ENCODE peak calls at places on chromosomes 12 and 14, in eight cellular contexts. One of them, this sample, is unnamed.
A peak's percentile ranks its signal among the peaks of the same experiment; 100 is the strongest.

GRCh38 chr14:105484069-105484996 is 2.4 kb upstream of the CRIP1 start:
- DNase-seq in iris pigment epithelial cell: no peak
- DNase-seq in EH: peak; percentile 51
- DNase-seq in kidney glomerular epithelial cell: no peak
- DNase-seq in ELR: peak; percentile 24
- DNase-seq in nucleus accumbens: no peak
- DNase-seq in NCI-H2171: no peak
- DNase-seq in activated CD8-positive, alpha-beta memory T cell treated with anti-CD3 and anti-CD28 coated beads, Interleukin-2, amount 10 ng/mL, durations not matched to agents 7 days and 5 days: peak; percentile 50
- DNase-seq in this sample: no peak

GRCh38 chr14:39452680-39453079 is 20.4 kb upstream of the FBXO33 start:
- DNase-seq in activated CD8-positive, alpha-beta memory T cell treated with anti-CD3 and anti-CD28 coated beads, Interleukin-2, amount 10 ng/mL, durations not matched to agents 7 days and 5 days: no peak
- DNase-seq in nucleus accumbens: no peak
- DNase-seq in kidney glomerular epithelial cell: no peak
- DNase-seq in EH: no peak
- DNase-seq in ELR: no peak
- DNase-seq in iris pigment epithelial cell: no peak
- DNase-seq in NCI-H2171: no peak
- DNase-seq in this sample: no peak

GRCh38 chr14:105195533-105196227 is 14.6 kb upstream of the NUDT14 start:
- DNase-seq in EH: no peak
- DNase-seq in nucleus accumbens: no peak
- DNase-seq in NCI-H2171: no peak
- DNase-seq in activated CD8-positive, alpha-beta memory T cell treated with anti-CD3 and anti-CD28 coated beads, Interleukin-2, amount 10 ng/mL, durations not matched to agents 7 days and 5 days: no peak
- DNase-seq in iris pigment epithelial cell: peak; percentile 17
- DNase-seq in ELR: no peak
- DNase-seq in kidney glomerular epithelial cell: no peak
- DNase-seq in this sample: no peak

GRCh38 chr12:51865470-51865745 is 16.9 kb upstream of the FIGNL2 start:
- DNase-seq in iris pigment epithelial cell: no peak
- DNase-seq in ELR: no peak
- DNase-seq in activated CD8-positive, alpha-beta memory T cell treated with anti-CD3 and anti-CD28 coated beads, Interleukin-2, amount 10 ng/mL, durations not matched to agents 7 days and 5 days: no peak
- DNase-seq in nucleus accumbens: no peak
- DNase-seq in kidney glomerular epithelial cell: no peak
- DNase-seq in NCI-H2171: no peak
- DNase-seq in EH: no peak
- DNase-seq in this sample: no peak

GRCh38 chr14:68856572-68856971 is 63.7 kb upstream of the ZFP36L1 start:
- DNase-seq in kidney glomerular epithelial cell: no peak
- DNase-seq in nucleus accumbens: no peak
- DNase-seq in NCI-H2171: no peak
- DNase-seq in activated CD8-positive, alpha-beta memory T cell treated with anti-CD3 and anti-CD28 coated beads, Interleukin-2, amount 10 ng/mL, durations not matched to agents 7 days and 5 days: peak; percentile 12
- DNase-seq in iris pigment epithelial cell: no peak
- DNase-seq in ELR: no peak
- DNase-seq in EH: peak; percentile 20
- DNase-seq in this sample: no peak

GRCh38 chr12:7108928-7109920 is at the start of gene C1RL:
- DNase-seq in activated CD8-positive, alpha-beta memory T cell treated with anti-CD3 and anti-CD28 coated beads, Interleukin-2, amount 10 ng/mL, durations not matched to agents 7 days and 5 days: peak; percentile 87
- DNase-seq in kidney glomerular epithelial cell: peak; percentile 87
- DNase-seq in iris pigment epithelial cell: peak; percentile 82
- DNase-seq in ELR: peak; percentile 86
- DNase-seq in EH: peak; percentile 86
- DNase-seq in NCI-H2171: peak; percentile 94
- DNase-seq in nucleus accumbens: peak; percentile 38
- DNase-seq in this sample: peak; percentile 57

GRCh38 chr12:65408448-65408847 is 130.0 kb downstream of the MSRB3 start:
- DNase-seq in iris pigment epithelial cell: no peak
- DNase-seq in activated CD8-positive, alpha-beta memory T cell treated with anti-CD3 and anti-CD28 coated beads, Interleukin-2, amount 10 ng/mL, durations not matched to agents 7 days and 5 days: no peak
- DNase-seq in ELR: no peak
- DNase-seq in kidney glomerular epithelial cell: no peak
- DNase-seq in EH: no peak
- DNase-seq in NCI-H2171: no peak
- DNase-seq in nucleus accumbens: no peak
- DNase-seq in this sample: no peak

GRCh38 chr12:115767921-115768320 is 509.6 kb downstream of the MED13L start:
- DNase-seq in iris pigment epithelial cell: no peak
- DNase-seq in ELR: no peak
- DNase-seq in NCI-H2171: no peak
- DNase-seq in EH: no peak
- DNase-seq in kidney glomerular epithelial cell: no peak
- DNase-seq in activated CD8-positive, alpha-beta memory T cell treated with anti-CD3 and anti-CD28 coated beads, Interleukin-2, amount 10 ng/mL, durations not matched to agents 7 days and 5 days: no peak
- DNase-seq in nucleus accumbens: no peak
- DNase-seq in this sample: no peak

GRCh38 chr12:8054821-8055220 is 11.3 kb downstream of the C3AR1 start:
- DNase-seq in ELR: no peak
- DNase-seq in kidney glomerular epithelial cell: no peak
- DNase-seq in iris pigment epithelial cell: no peak
- DNase-seq in nucleus accumbens: no peak
- DNase-seq in activated CD8-positive, alpha-beta memory T cell treated with anti-CD3 and anti-CD28 coated beads, Interleukin-2, amount 10 ng/mL, durations not matched to agents 7 days and 5 days: no peak
- DNase-seq in EH: no peak
- DNase-seq in NCI-H2171: no peak
- DNase-seq in this sample: no peak

GRCh38 chr14:103624860-103625259 is 4.2 kb upstream of the KLC1 start:
- DNase-seq in EH: peak; percentile 87
- DNase-seq in ELR: peak; percentile 97
- DNase-seq in kidney glomerular epithelial cell: peak; percentile 21
- DNase-seq in activated CD8-positive, alpha-beta memory T cell treated with anti-CD3 and anti-CD28 coated beads, Interleukin-2, amount 10 ng/mL, durations not matched to agents 7 days and 5 days: no peak
- DNase-seq in iris pigment epithelial cell: peak; percentile 51
- DNase-seq in nucleus accumbens: no peak
- DNase-seq in NCI-H2171: no peak
- DNase-seq in this sample: no peak

GRCh38 chr14:49745191-49745590 is 22.8 kb upstream of the KLHDC2 start:
- DNase-seq in NCI-H2171: no peak
- DNase-seq in ELR: no peak
- DNase-seq in EH: no peak
- DNase-seq in activated CD8-positive, alpha-beta memory T cell treated with anti-CD3 and anti-CD28 coated beads, Interleukin-2, amount 10 ng/mL, durations not matched to agents 7 days and 5 days: no peak
- DNase-seq in kidney glomerular epithelial cell: no peak
- DNase-seq in iris pigment epithelial cell: no peak
- DNase-seq in nucleus accumbens: no peak
- DNase-seq in this sample: no peak

GRCh38 chr14:68014771-68015170 is 195.2 kb downstream of the RAD51B start:
- DNase-seq in nucleus accumbens: no peak
- DNase-seq in kidney glomerular epithelial cell: no peak
- DNase-seq in iris pigment epithelial cell: no peak
- DNase-seq in NCI-H2171: no peak
- DNase-seq in EH: no peak
- DNase-seq in activated CD8-positive, alpha-beta memory T cell treated with anti-CD3 and anti-CD28 coated beads, Interleukin-2, amount 10 ng/mL, durations not matched to agents 7 days and 5 days: no peak
- DNase-seq in ELR: no peak
- DNase-seq in this sample: no peak

GRCh38 chr12:67772276-67773169 is 124.0 kb downstream of the DYRK2 start:
- DNase-seq in iris pigment epithelial cell: peak; percentile 74
- DNase-seq in NCI-H2171: peak; percentile 86
- DNase-seq in EH: peak; percentile 88
- DNase-seq in activated CD8-positive, alpha-beta memory T cell treated with anti-CD3 and anti-CD28 coated beads, Interleukin-2, amount 10 ng/mL, durations not matched to agents 7 days and 5 days: no peak
- DNase-seq in kidney glomerular epithelial cell: peak; percentile 50
- DNase-seq in nucleus accumbens: peak; percentile 3
- DNase-seq in ELR: no peak
- DNase-seq in this sample: peak; percentile 12

GRCh38 chr12:19222566-19222965 is 93.0 kb downstream of the PLEKHA5 start:
- DNase-seq in NCI-H2171: no peak
- DNase-seq in EH: peak; percentile 27
- DNase-seq in activated CD8-positive, alpha-beta memory T cell treated with anti-CD3 and anti-CD28 coated beads, Interleukin-2, amount 10 ng/mL, durations not matched to agents 7 days and 5 days: no peak
- DNase-seq in nucleus accumbens: no peak
- DNase-seq in ELR: no peak
- DNase-seq in iris pigment epithelial cell: peak; percentile 34
- DNase-seq in kidney glomerular epithelial cell: peak; percentile 77
- DNase-seq in this sample: no peak

GRCh38 chr12:96170762-96171161 is 23.4 kb upstream of the ELK3 start:
- DNase-seq in EH: no peak
- DNase-seq in activated CD8-positive, alpha-beta memory T cell treated with anti-CD3 and anti-CD28 coated beads, Interleukin-2, amount 10 ng/mL, durations not matched to agents 7 days and 5 days: no peak
- DNase-seq in iris pigment epithelial cell: no peak
- DNase-seq in kidney glomerular epithelial cell: no peak
- DNase-seq in nucleus accumbens: no peak
- DNase-seq in NCI-H2171: no peak
- DNase-seq in ELR: no peak
- DNase-seq in this sample: no peak

GRCh38 chr12:21939435-21939834 is 1.8 kb downstream of the ABCC9 start:
- DNase-seq in EH: no peak
- DNase-seq in activated CD8-positive, alpha-beta memory T cell treated with anti-CD3 and anti-CD28 coated beads, Interleukin-2, amount 10 ng/mL, durations not matched to agents 7 days and 5 days: no peak
- DNase-seq in ELR: no peak
- DNase-seq in nucleus accumbens: no peak
- DNase-seq in NCI-H2171: peak; percentile 71
- DNase-seq in kidney glomerular epithelial cell: no peak
- DNase-seq in iris pigment epithelial cell: no peak
- DNase-seq in this sample: no peak

GRCh38 chr12:21780786-21781185 is 6.3 kb upstream of the KCNJ8 start:
- DNase-seq in NCI-H2171: no peak
- DNase-seq in kidney glomerular epithelial cell: no peak
- DNase-seq in activated CD8-positive, alpha-beta memory T cell treated with anti-CD3 and anti-CD28 coated beads, Interleukin-2, amount 10 ng/mL, durations not matched to agents 7 days and 5 days: no peak
- DNase-seq in iris pigment epithelial cell: no peak
- DNase-seq in EH: no peak
- DNase-seq in ELR: no peak
- DNase-seq in nucleus accumbens: no peak
- DNase-seq in this sample: no peak

GRCh38 chr12:117143008-117143532 is 43.9 kb upstream of the TESC start:
- DNase-seq in EH: no peak
- DNase-seq in activated CD8-positive, alpha-beta memory T cell treated with anti-CD3 and anti-CD28 coated beads, Interleukin-2, amount 10 ng/mL, durations not matched to agents 7 days and 5 days: no peak
- DNase-seq in NCI-H2171: no peak
- DNase-seq in ELR: no peak
- DNase-seq in iris pigment epithelial cell: peak; percentile 77
- DNase-seq in nucleus accumbens: no peak
- DNase-seq in kidney glomerular epithelial cell: peak; percentile 74
- DNase-seq in this sample: no peak

GRCh38 chr14:43692706-43693105 is 814.4 kb downstream of the FSCB start:
- DNase-seq in EH: no peak
- DNase-seq in kidney glomerular epithelial cell: no peak
- DNase-seq in NCI-H2171: no peak
- DNase-seq in activated CD8-positive, alpha-beta memory T cell treated with anti-CD3 and anti-CD28 coated beads, Interleukin-2, amount 10 ng/mL, durations not matched to agents 7 days and 5 days: no peak
- DNase-seq in iris pigment epithelial cell: no peak
- DNase-seq in nucleus accumbens: no peak
- DNase-seq in ELR: no peak
- DNase-seq in this sample: no peak

GRCh38 chr14:55118761-55119160 is 10.3 kb upstream of the LGALS3 start:
- DNase-seq in iris pigment epithelial cell: no peak
- DNase-seq in nucleus accumbens: no peak
- DNase-seq in kidney glomerular epithelial cell: no peak
- DNase-seq in EH: no peak
- DNase-seq in activated CD8-positive, alpha-beta memory T cell treated with anti-CD3 and anti-CD28 coated beads, Interleukin-2, amount 10 ng/mL, durations not matched to agents 7 days and 5 days: no peak
- DNase-seq in NCI-H2171: no peak
- DNase-seq in ELR: no peak
- DNase-seq in this sample: no peak

GRCh38 chr12:75852956-75853355 is 178.6 kb downstream of the PHLDA1 start:
- DNase-seq in ELR: no peak
- DNase-seq in activated CD8-positive, alpha-beta memory T cell treated with anti-CD3 and anti-CD28 coated beads, Interleukin-2, amount 10 ng/mL, durations not matched to agents 7 days and 5 days: no peak
- DNase-seq in NCI-H2171: no peak
- DNase-seq in kidney glomerular epithelial cell: no peak
- DNase-seq in iris pigment epithelial cell: no peak
- DNase-seq in EH: no peak
- DNase-seq in nucleus accumbens: no peak
- DNase-seq in this sample: no peak

GRCh38 chr12:109827566-109828550 is 5.3 kb downstream of the TRPV4 start:
- DNase-seq in NCI-H2171: no peak
- DNase-seq in iris pigment epithelial cell: peak; percentile 66
- DNase-seq in ELR: no peak
- DNase-seq in kidney glomerular epithelial cell: no peak
- DNase-seq in EH: no peak
- DNase-seq in activated CD8-positive, alpha-beta memory T cell treated with anti-CD3 and anti-CD28 coated beads, Interleukin-2, amount 10 ng/mL, durations not matched to agents 7 days and 5 days: peak; percentile 48
- DNase-seq in nucleus accumbens: no peak
- DNase-seq in this sample: no peak

GRCh38 chr12:130420071-130420470 is 82.4 kb downstream of the PIWIL1 start:
- DNase-seq in iris pigment epithelial cell: no peak
- DNase-seq in nucleus accumbens: no peak
- DNase-seq in activated CD8-positive, alpha-beta memory T cell treated with anti-CD3 and anti-CD28 coated beads, Interleukin-2, amount 10 ng/mL, durations not matched to agents 7 days and 5 days: no peak
- DNase-seq in kidney glomerular epithelial cell: no peak
- DNase-seq in ELR: no peak
- DNase-seq in EH: no peak
- DNase-seq in NCI-H2171: no peak
- DNase-seq in this sample: no peak

GRCh38 chr12:13128291-13129000 is 25.0 kb upstream of the GSG1 start:
- DNase-seq in EH: peak; percentile 85
- DNase-seq in nucleus accumbens: no peak
- DNase-seq in ELR: no peak
- DNase-seq in iris pigment epithelial cell: no peak
- DNase-seq in kidney glomerular epithelial cell: no peak
- DNase-seq in NCI-H2171: no peak
- DNase-seq in activated CD8-positive, alpha-beta memory T cell treated with anti-CD3 and anti-CD28 coated beads, Interleukin-2, amount 10 ng/mL, durations not matched to agents 7 days and 5 days: no peak
- DNase-seq in this sample: no peak

GRCh38 chr12:119988788-119989618 is at the start of gene BICDL1:
- DNase-seq in ELR: peak; percentile 62
- DNase-seq in kidney glomerular epithelial cell: peak; percentile 83
- DNase-seq in EH: peak; percentile 60
- DNase-seq in nucleus accumbens: peak; percentile 58
- DNase-seq in iris pigment epithelial cell: peak; percentile 34
- DNase-seq in NCI-H2171: peak; percentile 99
- DNase-seq in activated CD8-positive, alpha-beta memory T cell treated with anti-CD3 and anti-CD28 coated beads, Interleukin-2, amount 10 ng/mL, durations not matched to agents 7 days and 5 days: peak; percentile 98
- DNase-seq in this sample: peak; percentile 76

GRCh38 chr12:122106891-122107660 is 28.5 kb downstream of the MLXIP start:
- DNase-seq in NCI-H2171: no peak
- DNase-seq in activated CD8-positive, alpha-beta memory T cell treated with anti-CD3 and anti-CD28 coated beads, Interleukin-2, amount 10 ng/mL, durations not matched to agents 7 days and 5 days: no peak
- DNase-seq in EH: peak; percentile 87
- DNase-seq in ELR: peak; percentile 88
- DNase-seq in kidney glomerular epithelial cell: no peak
- DNase-seq in nucleus accumbens: no peak
- DNase-seq in iris pigment epithelial cell: peak; percentile 84
- DNase-seq in this sample: peak; percentile 57

This sample was measured in occipital lobe.